ENCODE peak calls at places on chromosomes 3 and 15, in nine cellular contexts. Q is A549, R is body of pancreas, G is substantia nigra, D is SK-N-MC, V is MM.1S, B is neuronal stem cell, O is psoas muscle, J is hepatocyte. S is an unnamed sample.

GRCh38 chr15:39623550-39623931 is 42.7 kb downstream of the THBS1 start:
- DNase-seq in B (no peak), V (peak), O (no peak), Q (no peak), R (no peak), G (no peak), D (no peak), J (no peak), S (peak)

GRCh38 chr3:131699001-131699400 is 196.2 kb upstream of the MRPL3 start:
- DNase-seq in R (no peak), O (no peak), Q (no peak), J (no peak), B (no peak), G (no peak), D (no peak), V (no peak), S (no peak)

GRCh38 chr3:190862209-190863118 is at the start of gene GMNC:
- DNase-seq in D (no peak), B (peak), O (peak), V (peak), Q (peak), R (peak), J (peak), G (peak), S (no peak)

GRCh38 chr3:57227930-57228733 is 603 bp downstream of the APPL1 start:
- DNase-seq in J (peak), B (peak), V (peak), R (peak), O (peak), D (no peak), G (peak), Q (peak), S (peak)

GRCh38 chr15:83626171-83626802 is 27.6 kb upstream of the ADAMTSL3 start:
- DNase-seq in D (no peak), V (no peak), G (no peak), Q (no peak), B (no peak), R (no peak), O (no peak), J (peak), S (no peak)

GRCh38 chr3:133854971-133855370 is 40.7 kb downstream of the RAB6B start:
- DNase-seq in Q (no peak), J (no peak), V (no peak), R (no peak), O (no peak), G (peak), D (no peak), B (no peak), S (no peak)

GRCh38 chr15:68195336-68196112 is 9.6 kb downstream of the CALML4 start:
- DNase-seq in V (no peak), Q (no peak), R (no peak), O (no peak), J (no peak), D (no peak), B (no peak), G (no peak), S (no peak)

GRCh38 chr3:169945313-169945712 is 21.3 kb upstream of the SEC62 start:
- DNase-seq in G (no peak), V (peak), Q (no peak), B (no peak), J (no peak), D (no peak), R (no peak), O (no peak), S (no peak)

GRCh38 chr3:194087995-194088841 is 47.7 kb upstream of the HES1 start:
- DNase-seq in Q (no peak), B (no peak), J (no peak), G (no peak), O (no peak), R (no peak), D (peak), V (no peak), S (no peak)

GRCh38 chr3:11465744-11466611 is 177.7 kb downstream of the VGLL4 start:
- DNase-seq in J (peak), R (peak), G (no peak), V (no peak), Q (no peak), D (peak), O (no peak), B (no peak), S (no peak)

GRCh38 chr3:171806200-171807128 is 3.8 kb downstream of the PLD1 start:
- DNase-seq in D (no peak), B (no peak), Q (peak), R (no peak), O (no peak), J (peak), G (no peak), V (no peak), S (no peak)

GRCh38 chr3:17585561-17586325 is 156.7 kb downstream of the TBC1D5 start:
- DNase-seq in R (no peak), J (no peak), V (no peak), D (no peak), O (no peak), B (peak), Q (no peak), G (no peak), S (no peak)

GRCh38 chr3:149839874-149840273 is 26.9 kb downstream of the RNF13 start:
- DNase-seq in V (no peak), G (no peak), J (no peak), O (no peak), Q (no peak), R (no peak), D (no peak), B (no peak), S (no peak)

GRCh38 chr15:66290518-66290917 is 2.9 kb upstream of the DIS3L start:
- DNase-seq in Q (no peak), V (peak), O (no peak), R (no peak), B (no peak), J (no peak), D (no peak), G (no peak), S (no peak)

GRCh38 chr15:100771745-100772144 is 107.9 kb upstream of the ALDH1A3 start:
- DNase-seq in B (no peak), G (no peak), J (peak), Q (no peak), D (no peak), O (peak), V (no peak), R (no peak), S (no peak)

GRCh38 chr3:141425523-141426233 is 57.4 kb downstream of the ZBTB38 start:
- DNase-seq in R (no peak), G (no peak), V (no peak), Q (no peak), J (no peak), B (no peak), D (no peak), O (no peak), S (no peak)

GRCh38 chr3:150063237-150063636 is 92.5 kb upstream of the PFN2 start:
- DNase-seq in R (no peak), G (no peak), V (no peak), D (no peak), O (no peak), Q (no peak), J (no peak), B (no peak), S (no peak)

GRCh38 chr3:4163006-4163405 is 140.2 kb upstream of the SETMAR start:
- DNase-seq in G (no peak), R (no peak), J (no peak), V (no peak), Q (no peak), D (no peak), O (no peak), B (peak), S (no peak)

GRCh38 chr15:70199601-70200000 is 101.9 kb upstream of the TLE3 start:
- DNase-seq in V (no peak), G (no peak), Q (no peak), O (no peak), R (no peak), B (no peak), D (no peak), J (no peak), S (no peak)

GRCh38 chr15:49927462-49927861 is 191.6 kb downstream of the ATP8B4 start:
- DNase-seq in Q (no peak), V (no peak), G (no peak), J (no peak), D (no peak), O (no peak), B (no peak), R (no peak), S (no peak)

GRCh38 chr3:188554404-188554803 is 400.4 kb downstream of the LPP start:
- DNase-seq in B (no peak), J (no peak), G (no peak), R (no peak), Q (no peak), V (no peak), D (no peak), O (peak), S (no peak)

GRCh38 chr3:109072208-109072607 is 45.7 kb downstream of the MORC1 start:
- DNase-seq in Q (no peak), V (peak), J (no peak), R (no peak), O (no peak), B (no peak), G (no peak), D (no peak), S (no peak)

GRCh38 chr15:37031198-37031597 is 69.2 kb downstream of the MEIS2 start:
- DNase-seq in J (no peak), B (no peak), R (no peak), O (no peak), D (no peak), Q (no peak), V (peak), G (no peak), S (no peak)

GRCh38 chr3:97872209-97873042 is 50.6 kb downstream of the CRYBG3 start:
- DNase-seq in O (no peak), G (no peak), J (peak), R (no peak), V (no peak), Q (no peak), D (no peak), B (no peak), S (no peak)

GRCh38 chr3:159988617-159989251 is at the start of gene IL12A:
- DNase-seq in Q (peak), D (no peak), B (peak), O (peak), R (peak), G (peak), V (peak), J (peak), S (peak)

GRCh38 chr3:9175421-9175820 is 74.0 kb downstream of the SRGAP3 start:
- DNase-seq in B (no peak), Q (peak), O (no peak), G (no peak), R (peak), D (no peak), J (no peak), V (no peak), S (no peak)

GRCh38 chr15:50458713-50459112 is 34.5 kb downstream of the USP8 start:
- DNase-seq in R (no peak), O (no peak), V (no peak), D (no peak), J (no peak), B (no peak), G (no peak), Q (no peak), S (no peak)

GRCh38 chr3:151976211-151977050 is 103.0 kb downstream of the SUCNR1 start:
- DNase-seq in R (no peak), J (peak), G (no peak), B (no peak), V (no peak), D (no peak), O (no peak), Q (peak), S (no peak)

GRCh38 chr3:30300844-30301243 is 305.6 kb upstream of the TGFBR2 start:
- DNase-seq in V (no peak), J (no peak), B (no peak), R (no peak), O (no peak), G (no peak), Q (peak), D (no peak), S (no peak)

GRCh38 chr15:45457641-45458539 is 64.7 kb downstream of the SLC30A4 start:
- DNase-seq in B (peak), G (peak), Q (peak), R (peak), D (peak), O (no peak), J (peak), V (peak), S (peak)

GRCh38 chr3:123728014-123728413 is 143.2 kb upstream of the HACD2 start:
- DNase-seq in O (no peak), Q (no peak), J (no peak), D (no peak), V (no peak), B (no peak), R (no peak), G (no peak), S (no peak)

GRCh38 chr3:139521811-139522210 is 17.7 kb downstream of the RBP1 start:
- DNase-seq in R (no peak), G (no peak), O (no peak), Q (no peak), D (no peak), V (no peak), J (no peak), B (no peak), S (no peak)

GRCh38 chr15:83193721-83194120 is 13.9 kb downstream of the HDGFL3 start:
- DNase-seq in V (no peak), O (no peak), G (no peak), D (no peak), B (no peak), Q (no peak), R (no peak), J (no peak), S (no peak)

GRCh38 chr15:99421172-99421656 is 144.6 kb upstream of the MEF2A start:
- DNase-seq in G (no peak), R (no peak), Q (no peak), O (no peak), V (no peak), B (no peak), J (peak), D (no peak), S (peak)

GRCh38 chr3:173397161-173398110 is at the start of gene NLGN1:
- DNase-seq in V (peak), Q (no peak), B (peak), O (peak), J (peak), D (no peak), R (peak), G (peak), S (no peak)

GRCh38 chr3:53109190-53109589 is 21.0 kb downstream of the RFT1 start:
- DNase-seq in R (no peak), Q (no peak), J (no peak), G (no peak), B (no peak), V (peak), D (no peak), O (no peak), S (no peak)

GRCh38 chr3:7630925-7631324 is 770.0 kb downstream of the GRM7 start:
- DNase-seq in G (no peak), J (peak), Q (no peak), R (peak), V (peak), D (no peak), O (no peak), B (no peak), S (no peak)

GRCh38 chr3:7632305-7632704 is 771.4 kb downstream of the GRM7 start:
- DNase-seq in G (no peak), B (no peak), D (no peak), J (no peak), V (no peak), R (no peak), Q (no peak), O (no peak), S (no peak)

DNA sequence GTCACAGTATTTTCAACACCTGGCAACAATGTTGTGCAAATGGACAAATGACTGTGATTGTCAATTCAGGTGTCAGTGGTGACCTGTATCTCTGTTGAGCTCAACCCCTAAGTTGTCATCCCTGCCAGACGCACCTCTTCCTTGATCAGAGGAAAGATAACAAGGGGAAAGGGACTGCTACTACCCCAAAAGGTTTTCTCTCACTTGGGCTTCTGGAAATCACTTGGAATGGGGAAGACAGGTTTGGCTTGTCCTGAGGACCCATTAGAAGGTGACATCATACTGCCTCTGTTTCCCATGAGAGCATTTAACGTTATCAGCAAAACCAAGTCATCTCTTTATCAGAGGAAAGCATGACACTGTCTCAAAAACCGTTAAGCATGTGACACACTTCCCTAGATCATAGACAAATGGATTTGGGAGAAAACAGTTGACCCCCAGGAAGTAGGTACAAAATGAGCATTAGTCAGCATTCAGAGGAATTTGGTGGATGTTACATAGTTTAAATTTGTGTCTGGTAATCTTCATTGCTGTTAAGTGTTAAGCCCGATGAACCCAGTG is 769.5 kb downstream of the GRM7 start:
- DNase-seq in B (no peak), Q (no peak), V (no peak), D (no peak), R (no peak), O (no peak), J (no peak), G (no peak), S (no peak)
- H3K27ac ChIP-seq in B (no peak), Q (no peak), V (no peak), D (no peak), R (no peak), O (no peak), J (no peak), G (no peak), S (no peak)

GRCh38 chr3:54123538-54124196 is 1.3 kb downstream of the CACNA2D3 start:
- DNase-seq in V (no peak), D (no peak), G (no peak), B (no peak), J (no peak), R (no peak), O (no peak), Q (no peak), S (no peak)

GRCh38 chr3:54122046-54122801 is at the start of gene CACNA2D3:
- DNase-seq in J (peak), O (peak), B (no peak), D (no peak), R (no peak), V (peak), Q (no peak), G (no peak), S (no peak)

GRCh38 chr3:54120657-54121403 is 1.5 kb upstream of the CACNA2D3 start:
- DNase-seq in O (peak), D (no peak), Q (peak), R (no peak), V (peak), G (no peak), J (peak), B (no peak), S (no peak)

GRCh38 chr3:54122802-54123537 is 618 bp downstream of the CACNA2D3 start:
- DNase-seq in B (no peak), Q (no peak), G (no peak), J (no peak), V (no peak), R (no peak), D (no peak), O (no peak), S (no peak)

GRCh38 chr3:54121404-54122045 is 827 bp upstream of the CACNA2D3 start:
- DNase-seq in R (no peak), G (no peak), Q (no peak), D (no peak), V (no peak), J (peak), B (no peak), O (peak), S (no peak)
- H3K27ac ChIP-seq in R (no peak), G (no peak), Q (peak), D (no peak), V (no peak), J (no peak), B (no peak), O (peak), S (no peak)

GRCh38 chr15:65089206-65089824 is 12.8 kb downstream of the KBTBD13 start:
- DNase-seq in G (no peak), D (no peak), Q (no peak), R (no peak), J (peak), V (no peak), B (no peak), O (no peak), S (no peak)

GRCh38 chr15:65087873-65088642 is 11.5 kb downstream of the KBTBD13 start:
- DNase-seq in V (no peak), Q (no peak), J (no peak), D (no peak), B (no peak), O (peak), G (no peak), R (no peak), S (no peak)

GRCh38 chr15:65086680-65087111 is 10.2 kb downstream of the KBTBD13 start:
- DNase-seq in J (peak), V (no peak), R (no peak), B (no peak), O (no peak), Q (peak), D (no peak), G (no peak), S (no peak)

GRCh38 chr15:65087411-65087810 is 10.9 kb downstream of the KBTBD13 start:
- DNase-seq in D (no peak), O (no peak), R (no peak), G (no peak), B (no peak), J (no peak), Q (no peak), V (no peak), S (no peak)

GRCh38 chr15:65088643-65089021 is 12.1 kb downstream of the KBTBD13 start:
- DNase-seq in R (no peak), D (no peak), B (no peak), G (no peak), V (no peak), Q (no peak), J (no peak), O (no peak), S (no peak)
- H3K27ac ChIP-seq in R (no peak), D (no peak), B (no peak), G (no peak), V (no peak), Q (no peak), J (peak), O (peak), S (no peak)

DNA sequence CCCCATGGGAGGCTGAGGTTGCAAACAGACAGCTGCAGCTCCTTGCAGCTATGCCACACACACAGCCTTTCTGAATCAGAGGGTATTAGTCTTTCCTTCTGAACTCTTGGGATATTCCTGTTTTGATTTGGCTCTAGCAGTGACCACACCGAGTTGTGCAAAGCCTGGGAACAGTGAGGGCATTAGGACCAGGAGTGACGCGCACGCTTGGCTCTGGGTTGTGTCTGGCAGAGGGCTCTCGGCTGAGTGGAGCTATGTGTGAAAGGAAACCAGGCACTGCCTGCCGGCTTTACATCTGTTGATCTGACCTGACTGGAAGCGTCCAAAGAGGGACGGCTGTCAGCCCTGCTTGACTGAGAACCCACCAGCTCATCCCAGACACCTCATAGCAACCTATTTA is at the start of gene GALNT15:
- DNase-seq in B (no peak), D (no peak), V (no peak), J (peak), O (peak), G (peak), R (peak), Q (no peak), S (no peak)
- H3K27ac ChIP-seq in B (no peak), D (no peak), V (no peak), J (no peak), O (peak), G (peak), R (no peak), Q (peak), S (no peak)

DNA sequence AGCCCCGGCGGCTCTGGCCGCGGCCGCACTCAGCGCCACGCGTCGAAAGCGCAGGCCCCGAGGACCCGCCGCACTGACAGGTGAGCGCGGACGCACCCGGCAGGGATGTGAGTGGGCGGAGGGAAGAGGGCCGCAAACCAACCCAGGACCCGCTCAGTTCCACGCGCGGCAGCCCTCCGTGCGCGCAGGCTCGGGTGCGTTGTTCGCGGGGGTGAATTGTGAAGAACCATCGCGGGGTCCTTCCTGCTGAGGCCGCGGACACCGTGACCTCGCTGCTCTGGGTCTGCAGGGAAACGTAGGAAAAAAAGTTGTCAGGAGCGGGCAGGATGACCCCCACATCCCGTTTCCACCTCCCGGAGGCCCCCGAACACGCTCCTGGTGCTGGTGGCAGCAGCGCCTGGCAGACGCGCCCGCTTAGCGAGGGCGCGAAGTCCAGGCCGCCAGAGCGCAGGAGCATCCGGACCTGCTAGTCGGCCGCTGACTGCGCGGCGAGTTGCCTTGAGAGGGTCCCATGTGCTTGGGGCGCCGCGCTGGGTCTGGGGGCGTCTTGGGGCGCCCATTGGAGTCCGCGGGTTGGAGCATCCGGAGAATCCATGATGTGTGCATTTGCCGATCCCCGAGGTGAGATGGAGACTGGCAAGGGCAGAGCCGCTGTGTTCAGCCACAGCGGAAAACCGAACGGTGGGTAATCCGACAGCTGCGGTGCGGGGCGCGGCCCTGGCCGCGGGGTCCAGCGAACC is 448 bp downstream of the GREM1 start:
- DNase-seq in G (no peak), D (no peak), R (no peak), O (no peak), Q (peak), V (no peak), J (peak), B (peak), S (no peak)
- H3K27ac ChIP-seq in G (peak), D (no peak), R (no peak), O (no peak), Q (peak), V (no peak), J (no peak), B (no peak), S (no peak)

GRCh38 chr3:197559662-197560061 is 3.9 kb upstream of the BDH1 start:
- DNase-seq in J (no peak), V (no peak), D (no peak), G (no peak), R (no peak), B (no peak), Q (no peak), O (no peak), S (no peak)
- H3K27ac ChIP-seq in J (peak), V (no peak), D (no peak), G (no peak), R (no peak), B (no peak), Q (no peak), O (no peak), S (no peak)

S was measured in CD4-positive, alpha-beta T cell.